ENCODE peak calls at places on chromosomes 13 and 19, in four cellular contexts. S, K, I and M are unnamed samples.

GRCh38 chr19:7368456-7368855 is 19.7 kb downstream of the ARHGEF18 start:
- DNase-seq in S (no peak), K (no peak), I (no peak), M (no peak)

GRCh38 chr13:30422056-30422914 is at the start of gene UBE2L5:
- DNase-seq in S (peak), K (peak), I (peak), M (peak)

GRCh38 chr19:50827476-50827875 is 3.9 kb upstream of the KLK1 start:
- DNase-seq in S (no peak), K (no peak), I (no peak), M (no peak)

GRCh38 chr19:38910488-38910887 is 1.5 kb downstream of the CCER2 start:
- DNase-seq in S (no peak), K (no peak), I (no peak), M (no peak)

GRCh38 chr19:7506385-7507328 is 9.2 kb upstream of the ZNF358 start:
- DNase-seq in S (peak), K (peak), I (peak), M (peak)

GRCh38 chr19:22622901-22623840 is 11.0 kb upstream of the ZNF492 start:
- DNase-seq in S (no peak), K (no peak), I (no peak), M (no peak)

GRCh38 chr19:35718345-35719041 is 690 bp downstream of the KMT2B start:
- DNase-seq in S (peak), K (no peak), I (no peak), M (peak)

GRCh38 chr13:79312456-79312855 is 93.6 kb downstream of the RBM26 start:
- DNase-seq in S (no peak), K (no peak), I (no peak), M (no peak)

GRCh38 chr19:56946164-56946563 is 105.6 kb upstream of the PEG3 start:
- DNase-seq in S (no peak), K (no peak), I (no peak), M (no peak)

GRCh38 chr19:39917561-39918182 is 16.8 kb downstream of the FCGBP start:
- DNase-seq in S (no peak), K (no peak), I (no peak), M (no peak)

GRCh38 chr19:39918183-39918651 is 16.2 kb downstream of the FCGBP start:
- DNase-seq in S (no peak), K (no peak), I (no peak), M (no peak)

GRCh38 chr19:39915848-39916215 is 18.6 kb downstream of the FCGBP start:
- DNase-seq in S (no peak), K (no peak), I (no peak), M (no peak)

GRCh38 chr19:39916236-39916635 is 18.2 kb downstream of the FCGBP start:
- DNase-seq in S (no peak), K (no peak), I (no peak), M (no peak)

GRCh38 chr19:39916851-39917396 is 17.5 kb downstream of the FCGBP start:
- DNase-seq in S (no peak), K (no peak), I (no peak), M (no peak)
- TF ChIP-seq MAZ in S (no peak), K (no peak), I (no peak), M (no peak)

DNA sequence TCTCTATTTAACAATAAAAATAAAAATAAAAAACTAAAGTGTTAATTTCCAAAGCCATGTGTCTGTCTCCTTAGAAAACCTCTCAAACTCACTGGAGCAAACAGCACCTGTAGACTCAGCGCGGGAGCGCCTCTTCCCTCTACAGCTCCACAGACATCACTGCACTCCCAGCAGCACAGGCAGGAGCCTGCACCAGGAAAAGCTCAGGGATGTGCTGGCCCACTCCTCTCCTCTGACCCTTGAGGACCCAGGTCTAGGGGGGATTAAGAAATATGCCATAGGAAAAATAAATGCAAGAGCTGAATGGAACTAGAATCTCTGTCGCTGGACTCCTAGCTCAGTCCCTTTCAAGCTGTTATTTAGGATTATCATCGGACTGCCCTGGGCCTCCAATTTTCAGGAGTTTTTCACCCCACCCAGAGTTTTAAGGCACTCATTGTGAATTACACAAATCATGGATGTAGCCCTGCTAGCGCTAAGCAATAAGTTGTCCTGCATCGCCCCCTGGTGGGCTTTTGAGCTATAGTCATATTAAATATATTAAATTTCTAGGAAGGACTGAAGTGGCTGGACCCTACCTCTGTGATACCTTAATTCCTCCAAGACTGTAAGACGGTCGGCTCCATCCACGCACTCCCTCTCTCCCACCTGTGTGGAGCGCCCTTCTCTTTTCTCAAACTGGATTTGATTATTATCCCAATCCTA is 333.9 kb downstream of the UQCRFS1 start:
- DNase-seq in S (peak), K (peak), I (peak), M (peak)
- TF ChIP-seq MAZ in S (no peak), K (no peak), I (no peak), M (no peak)

GRCh38 chr13:50127726-50128291 is 112.6 kb downstream of the KCNRG start:
- DNase-seq in S (no peak), K (no peak), I (no peak), M (no peak)

GRCh38 chr13:50128406-50129048 is 113.3 kb downstream of the KCNRG start:
- DNase-seq in S (no peak), K (no peak), I (no peak), M (no peak)

GRCh38 chr13:50125556-50126377 is 110.5 kb downstream of the KCNRG start:
- DNase-seq in S (peak), K (peak), I (peak), M (peak)

GRCh38 chr13:50126378-50127016 is 111.3 kb downstream of the KCNRG start:
- DNase-seq in S (peak), K (peak), I (peak), M (peak)

GRCh38 chr13:50127017-50127725 is 111.9 kb downstream of the KCNRG start:
- DNase-seq in S (no peak), K (no peak), I (peak), M (no peak)
- TF ChIP-seq MAZ in S (no peak), K (no peak), I (no peak), M (no peak)

DNA sequence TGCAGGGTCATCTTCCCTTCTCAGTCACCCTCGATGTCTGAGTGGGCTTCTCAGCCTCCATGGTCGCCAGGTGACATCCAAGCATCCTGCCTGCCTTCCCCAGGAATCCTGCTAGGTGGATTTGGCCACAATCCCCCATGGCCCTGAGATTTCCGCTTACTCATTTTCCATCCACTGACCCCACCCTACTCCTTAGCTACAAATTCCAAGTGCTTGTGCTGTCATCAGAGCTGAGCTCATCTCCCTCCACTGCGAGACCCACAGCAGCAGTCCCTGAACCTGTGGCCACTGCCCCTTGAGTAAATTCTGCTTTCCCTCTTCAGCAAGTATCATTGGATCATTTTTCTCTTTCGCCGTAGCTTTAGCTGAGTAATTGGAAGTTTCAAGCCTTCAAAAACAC is 90.5 kb upstream of the ANKRD10 start:
- DNase-seq in S (peak), K (no peak), I (peak), M (peak)
- TF ChIP-seq MAZ in S (no peak), K (no peak), I (no peak), M (no peak)

GRCh38 chr19:1066748-1067340 is at the start of gene ARHGAP45:
- DNase-seq in S (peak), K (no peak), I (no peak), M (no peak)
- TF ChIP-seq MAZ in S (no peak), K (no peak), I (no peak), M (no peak)

GRCh38 chr13:48400090-48400694 is 12.7 kb downstream of the LPAR6 start:
- DNase-seq in S (no peak), K (peak), I (no peak), M (no peak)

GRCh38 chr13:48398450-48399095 is 14.3 kb downstream of the LPAR6 start:
- DNase-seq in S (no peak), K (no peak), I (peak), M (no peak)

GRCh38 chr13:48402325-48402962 is 10.5 kb downstream of the LPAR6 start:
- DNase-seq in S (no peak), K (no peak), I (no peak), M (no peak)

GRCh38 chr13:48401480-48401879 is 11.4 kb downstream of the LPAR6 start:
- DNase-seq in S (no peak), K (no peak), I (no peak), M (no peak)

DNA sequence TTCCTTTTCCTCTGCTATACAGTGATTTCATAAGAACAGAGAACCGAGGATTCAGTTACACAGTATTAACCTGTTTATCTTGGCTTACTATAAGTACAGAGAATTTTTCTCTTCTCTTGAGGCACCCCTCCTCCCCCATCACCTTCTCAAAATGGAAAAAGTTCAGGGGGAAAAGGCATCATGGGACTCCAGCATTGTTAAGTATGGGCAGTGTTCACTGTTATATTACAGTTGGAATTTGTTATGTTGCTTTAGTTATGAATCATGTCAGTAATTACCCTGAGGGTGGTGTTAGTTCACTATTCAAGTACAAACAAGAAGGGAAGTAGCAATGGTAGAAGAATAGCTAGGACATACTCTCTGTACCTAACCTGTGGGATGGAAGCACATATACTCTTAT is 12.1 kb downstream of the LPAR6 start:
- DNase-seq in S (no peak), K (no peak), I (peak), M (no peak)
- TF ChIP-seq MAZ in S (no peak), K (no peak), I (no peak), M (no peak)